ENCODE peak calls at places on chromosomes 11 and 22, in four cellular contexts. V is cardiac fibroblast, O is neural crest cell, Q is uterus. B is an unnamed sample.

GRCh38 chr11:72848846-72849466 is 34.7 kb downstream of the ATG16L2 start:
- DNase-seq in V (peak), O (no peak), Q (no peak), B (no peak)

GRCh38 chr11:126072821-126073594 is 10.3 kb upstream of the CDON start:
- DNase-seq in V (no peak), O (no peak), Q (no peak), B (no peak)

GRCh38 chr22:36329217-36330078 is 58.3 kb downstream of the MYH9 start:
- DNase-seq in V (peak), O (no peak), Q (peak), B (no peak)

GRCh38 chr22:49727881-49728563 is 99.7 kb downstream of the BRD1 start:
- DNase-seq in V (no peak), O (no peak), Q (no peak), B (peak)

GRCh38 chr11:77126861-77127673 is 979 bp upstream of the MYO7A start:
- DNase-seq in V (peak), O (peak), Q (peak), B (no peak)

GRCh38 chr22:29011200-29011867 is 50.3 kb downstream of the C22orf31 start:
- DNase-seq in V (no peak), O (no peak), Q (no peak), B (no peak)

GRCh38 chr11:128902515-128903066 is 11.4 kb downstream of the KCNJ5 start:
- DNase-seq in V (peak), O (no peak), Q (no peak), B (no peak)

GRCh38 chr11:99271527-99271926 is 250.8 kb downstream of the CNTN5 start:
- DNase-seq in V (no peak), O (no peak), Q (no peak), B (no peak)

GRCh38 chr22:46593996-46594946 is 25.9 kb upstream of the GRAMD4 start:
- DNase-seq in V (no peak), O (no peak), Q (no peak), B (no peak)

GRCh38 chr11:63508009-63508408 is 2.1 kb downstream of the LGALS12 start:
- DNase-seq in V (peak), O (no peak), Q (no peak), B (no peak)

GRCh38 chr11:128492461-128492860 is 94.9 kb downstream of the ETS1 start:
- DNase-seq in V (peak), O (no peak), Q (no peak), B (no peak)

GRCh38 chr22:41140365-41140957 is 48.1 kb downstream of the EP300 start:
- DNase-seq in V (no peak), O (no peak), Q (no peak), B (no peak)

GRCh38 chr22:49230194-49230577 is 597.5 kb downstream of the BRD1 start:
- DNase-seq in V (no peak), O (peak), Q (no peak), B (peak)

GRCh38 chr11:130191896-130192295 is 32.3 kb downstream of the ST14 start:
- DNase-seq in V (no peak), O (no peak), Q (no peak), B (no peak)

GRCh38 chr11:94909371-94909820 is 64.0 kb downstream of the CWC15 start:
- DNase-seq in V (peak), O (no peak), Q (no peak), B (no peak)

GRCh38 chr11:56624661-56625110 is 10.0 kb upstream of the OR5M1 start:
- DNase-seq in V (peak), O (no peak), Q (no peak), B (no peak)

GRCh38 chr11:46918087-46918751 is at the start of gene LRP4:
- DNase-seq in V (no peak), O (peak), Q (peak), B (no peak)

GRCh38 chr11:15699978-15700377 is 585.3 kb downstream of the INSC start:
- DNase-seq in V (no peak), O (no peak), Q (no peak), B (no peak)

GRCh38 chr11:134278356-134278755 is 2.2 kb downstream of the GLB1L3 start:
- DNase-seq in V (no peak), O (no peak), Q (no peak), B (no peak)

DNA sequence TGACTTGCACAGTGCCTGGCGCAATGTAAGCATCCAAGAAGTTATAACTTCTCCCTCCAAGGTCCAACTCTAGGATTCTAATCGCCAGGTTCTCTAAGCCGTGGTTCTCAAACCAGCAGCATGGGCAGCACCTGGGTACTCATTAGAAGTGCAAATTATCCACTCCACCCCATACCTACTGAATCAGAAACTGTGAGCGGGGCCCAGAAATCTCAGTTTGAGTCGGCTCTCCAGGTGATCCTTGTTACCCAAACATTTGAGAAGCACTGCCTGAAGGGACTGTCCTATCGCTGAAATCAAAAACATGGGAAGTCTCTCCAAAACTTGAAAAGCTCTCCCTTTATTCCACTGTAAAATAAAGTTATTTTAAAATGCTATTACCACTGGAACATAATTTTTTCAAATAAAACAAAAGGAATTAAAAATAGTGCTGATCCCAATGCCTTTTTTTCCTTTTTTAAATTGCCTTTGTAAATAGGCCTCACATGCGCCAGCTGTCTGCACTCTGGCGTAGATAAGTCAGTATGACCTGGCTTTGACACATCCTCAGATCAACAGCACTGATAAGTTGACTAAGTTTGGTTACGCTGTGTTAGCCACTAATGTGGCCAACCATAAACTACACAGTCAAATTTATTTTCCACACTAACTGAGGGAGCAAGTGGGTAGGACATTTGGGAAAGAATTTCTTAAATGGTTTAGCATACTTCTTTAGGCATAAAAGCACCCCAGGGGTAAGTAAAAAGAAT is 8.4 kb upstream of the CTR9 start:
- DNase-seq in V (peak), O (no peak), Q (peak), B (no peak)
- TF ChIP-seq CTCF in V (no peak), O (no peak), Q (no peak), B (no peak)

GRCh38 chr11:114265084-114265878 is 30.9 kb upstream of the NNMT start:
- DNase-seq in V (no peak), O (no peak), Q (no peak), B (no peak)

GRCh38 chr11:114264381-114264780 is 31.8 kb upstream of the NNMT start:
- DNase-seq in V (no peak), O (no peak), Q (no peak), B (no peak)

GRCh38 chr11:114261791-114262190 is 34.4 kb upstream of the NNMT start:
- DNase-seq in V (no peak), O (no peak), Q (no peak), B (no peak)

GRCh38 chr11:114263510-114264170 is 32.6 kb upstream of the NNMT start:
- DNase-seq in V (no peak), O (no peak), Q (no peak), B (no peak)

GRCh38 chr11:114262681-114263509 is 33.3 kb upstream of the NNMT start:
- DNase-seq in V (peak), O (peak), Q (no peak), B (no peak)
- TF ChIP-seq CTCF in V (peak), O (peak), Q (peak), B (peak)

DNA sequence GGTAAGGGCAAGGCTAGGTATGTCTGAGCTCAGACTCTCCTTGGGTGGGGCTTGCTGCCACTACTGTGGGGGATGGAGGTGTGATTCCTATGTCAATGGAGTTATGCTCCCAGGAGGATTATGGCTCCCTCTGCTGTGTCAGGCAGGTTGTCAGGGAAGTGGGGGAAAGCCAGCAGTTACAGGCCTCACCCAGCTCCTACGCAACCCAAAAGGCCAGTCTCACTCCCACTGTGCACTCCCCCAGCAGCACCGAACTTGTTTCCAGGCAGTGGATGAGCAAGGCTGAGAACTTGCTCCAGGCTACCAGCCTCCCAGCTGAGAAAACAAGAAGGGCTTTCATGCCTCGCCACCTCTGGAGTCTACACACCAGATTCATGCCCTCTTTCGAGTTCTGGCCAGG is 18.2 kb downstream of the C11orf91 start:
- DNase-seq in V (peak), O (no peak), Q (no peak), B (no peak)
- TF ChIP-seq CTCF in V (no peak), O (no peak), Q (no peak), B (peak)

GRCh38 chr11:3808846-3809623 is 675 bp downstream of the PGAP2 start:
- DNase-seq in V (peak), O (no peak), Q (no peak), B (no peak)
- TF ChIP-seq CTCF in V (peak), O (peak), Q (peak), B (peak)

GRCh38 chr22:25739659-25740344 is 2.2 kb upstream of the MYO18B start:
- DNase-seq in V (no peak), O (no peak), Q (no peak), B (no peak)

GRCh38 chr22:25735657-25736056 is 6.3 kb upstream of the MYO18B start:
- DNase-seq in V (no peak), O (no peak), Q (no peak), B (no peak)

GRCh38 chr22:25741692-25742626 is at the start of gene MYO18B:
- DNase-seq in V (no peak), O (no peak), Q (no peak), B (no peak)

GRCh38 chr22:25736378-25737011 is 5.5 kb upstream of the MYO18B start:
- DNase-seq in V (no peak), O (no peak), Q (no peak), B (no peak)
- TF ChIP-seq CTCF in V (no peak), O (no peak), Q (no peak), B (no peak)

DNA sequence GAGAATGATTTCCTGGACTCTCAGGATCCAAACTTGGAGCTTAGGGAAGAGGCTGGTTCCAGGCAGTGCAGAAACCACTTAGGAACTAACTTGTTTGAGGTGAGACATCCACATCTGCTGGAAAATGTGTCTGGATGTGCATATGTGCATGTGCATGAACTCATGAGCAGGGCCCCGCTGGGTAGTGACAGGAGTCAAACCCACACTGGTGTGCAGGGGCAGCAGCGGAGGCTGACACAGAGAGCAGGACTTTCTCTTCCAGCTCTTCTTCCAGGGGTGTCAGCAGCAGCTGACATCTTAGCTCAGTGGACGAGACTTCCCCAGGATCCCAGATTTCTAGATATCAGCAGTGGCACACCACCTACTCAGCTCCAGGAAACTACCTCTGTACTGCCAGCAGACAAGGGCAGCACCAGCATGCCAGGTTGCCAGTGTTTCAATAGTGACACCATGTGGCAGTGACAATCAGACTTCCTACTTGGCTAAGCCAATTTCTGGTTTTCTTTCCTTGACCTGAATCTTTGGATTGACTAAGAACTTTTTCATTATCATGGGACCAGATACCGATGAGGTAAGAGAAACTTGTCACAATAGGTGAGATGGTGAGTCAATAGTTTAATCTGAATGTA is 227.5 kb upstream of the ZC3H12C start:
- DNase-seq in V (no peak), O (no peak), Q (no peak), B (peak)
- TF ChIP-seq CTCF in V (no peak), O (no peak), Q (no peak), B (peak)

GRCh38 chr11:124897681-124898680 is at the start of gene ROBO4:
- DNase-seq in V (peak), O (no peak), Q (peak), B (no peak)
- TF ChIP-seq CTCF in V (peak), O (no peak), Q (no peak), B (no peak)

B was measured in chondrocyte.